ENCODE peak calls at places on chromosomes 12 and 14, in five cellular contexts. One of them, this sample, is unnamed.

GRCh38 chr14:49677643-49678042 is 10.4 kb downstream of the POLE2 start:
- DNase-seq in breast epithelium: no peak
- DNase-seq in ovary: no peak
- DNase-seq in CD8-positive, alpha-beta T cell: no peak
- DNase-seq in hepatocyte: no peak
- DNase-seq in this sample: no peak

GRCh38 chr12:124495194-124495983 is 72.0 kb downstream of the NCOR2 start:
- DNase-seq in hepatocyte: no peak
- DNase-seq in CD8-positive, alpha-beta T cell: no peak
- DNase-seq in breast epithelium: no peak
- DNase-seq in ovary: no peak
- DNase-seq in this sample: no peak

GRCh38 chr12:108565976-108566375 is 3.6 kb downstream of the ISCU start:
- DNase-seq in CD8-positive, alpha-beta T cell: peak; percentile 71
- DNase-seq in hepatocyte: no peak
- DNase-seq in ovary: peak; percentile 55
- DNase-seq in breast epithelium: peak; percentile 74
- DNase-seq in this sample: no peak

GRCh38 chr12:100733817-100734593 is 60.6 kb upstream of the ANO4 start:
- DNase-seq in ovary: no peak
- DNase-seq in hepatocyte: peak; percentile 45
- DNase-seq in CD8-positive, alpha-beta T cell: no peak
- DNase-seq in breast epithelium: no peak
- DNase-seq in this sample: peak; percentile 15

GRCh38 chr12:18798445-18799139 is 60.7 kb downstream of the CAPZA3 start:
- DNase-seq in breast epithelium: no peak
- DNase-seq in ovary: no peak
- DNase-seq in CD8-positive, alpha-beta T cell: no peak
- DNase-seq in hepatocyte: no peak
- DNase-seq in this sample: no peak

GRCh38 chr12:11812558-11813421 is 163.3 kb downstream of the ETV6 start:
- DNase-seq in hepatocyte: peak; percentile 35
- DNase-seq in CD8-positive, alpha-beta T cell: peak; percentile 23
- DNase-seq in breast epithelium: no peak
- DNase-seq in ovary: no peak
- DNase-seq in this sample: no peak

GRCh38 chr12:44317651-44318126 is 481.8 kb downstream of the TMEM117 start:
- DNase-seq in ovary: no peak
- DNase-seq in breast epithelium: no peak
- DNase-seq in CD8-positive, alpha-beta T cell: no peak
- DNase-seq in hepatocyte: peak; percentile 43
- DNase-seq in this sample: peak; percentile 12

GRCh38 chr12:67155863-67156262 is 113.3 kb upstream of the CAND1 start:
- DNase-seq in breast epithelium: no peak
- DNase-seq in CD8-positive, alpha-beta T cell: no peak
- DNase-seq in hepatocyte: no peak
- DNase-seq in ovary: no peak
- DNase-seq in this sample: no peak

GRCh38 chr14:25400607-25401206 is 350.8 kb upstream of the STXBP6 start:
- DNase-seq in breast epithelium: no peak
- DNase-seq in ovary: no peak
- DNase-seq in CD8-positive, alpha-beta T cell: peak; percentile 22
- DNase-seq in hepatocyte: peak; percentile 81
- DNase-seq in this sample: peak; percentile 4

GRCh38 chr14:105353163-105353562 is 38.6 kb downstream of the PACS2 start:
- DNase-seq in breast epithelium: no peak
- DNase-seq in CD8-positive, alpha-beta T cell: no peak
- DNase-seq in ovary: no peak
- DNase-seq in hepatocyte: no peak
- DNase-seq in this sample: no peak

DNA sequence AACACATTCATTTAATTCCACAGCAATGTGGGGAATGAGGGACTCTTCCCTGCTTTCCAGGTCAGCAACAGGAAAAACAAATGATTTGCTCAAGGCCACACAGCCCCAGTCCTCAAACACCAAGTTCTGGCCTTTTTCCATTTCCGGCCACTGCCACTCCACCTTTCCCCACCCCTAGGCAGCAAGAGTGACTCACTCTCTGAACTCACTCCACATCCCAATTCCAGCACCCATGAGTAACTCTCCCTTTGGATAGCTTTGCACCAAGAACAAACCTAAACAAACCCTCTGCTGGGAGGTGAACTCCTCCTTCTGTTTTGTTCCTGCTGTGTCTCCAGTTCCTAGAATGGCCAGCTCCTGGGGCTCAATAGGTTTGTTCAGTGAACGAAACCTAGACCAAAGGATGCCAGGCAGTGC is 30.4 kb upstream of the PLEKHG6 start:
- DNase-seq in CD8-positive, alpha-beta T cell: no peak
- DNase-seq in breast epithelium: no peak
- DNase-seq in ovary: peak; percentile 60
- DNase-seq in hepatocyte: peak; percentile 73
- DNase-seq in this sample: no peak
- TF ChIP-seq CTCF in CD8-positive, alpha-beta T cell: no peak
- TF ChIP-seq CTCF in breast epithelium: no peak
- TF ChIP-seq CTCF in ovary: no peak
- TF ChIP-seq CTCF in hepatocyte: no peak
- TF ChIP-seq CTCF in this sample: no peak

DNA sequence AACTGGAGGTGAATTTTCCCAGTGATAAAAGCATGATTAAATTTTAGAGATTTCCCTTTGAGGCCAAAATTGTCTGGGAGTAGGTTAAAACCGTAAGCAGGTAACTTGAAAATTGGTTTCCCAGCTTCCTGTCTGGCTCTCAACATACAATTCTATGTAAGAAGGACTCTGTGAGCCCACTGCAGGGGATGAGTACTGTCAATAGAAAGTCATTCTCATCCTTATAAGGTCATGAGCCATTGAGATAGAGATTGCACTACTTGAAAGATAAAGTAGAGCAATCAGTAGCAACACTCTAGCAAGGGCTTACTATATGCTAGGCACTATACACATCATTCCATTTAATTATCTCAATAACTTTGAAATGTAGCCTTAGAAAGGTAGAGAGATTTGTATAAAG is 225.6 kb upstream of the HMGA2 start:
- DNase-seq in ovary: no peak
- DNase-seq in hepatocyte: no peak
- DNase-seq in breast epithelium: no peak
- DNase-seq in CD8-positive, alpha-beta T cell: no peak
- DNase-seq in this sample: no peak
- H3K4me3 ChIP-seq in ovary: no peak overlapping the region
- H3K4me3 ChIP-seq in hepatocyte: no peak overlapping the region
- H3K4me3 ChIP-seq in breast epithelium: no peak overlapping the region
- H3K4me3 ChIP-seq in CD8-positive, alpha-beta T cell: no peak overlapping the region
- H3K4me3 ChIP-seq in this sample: no peak overlapping the region

DNA sequence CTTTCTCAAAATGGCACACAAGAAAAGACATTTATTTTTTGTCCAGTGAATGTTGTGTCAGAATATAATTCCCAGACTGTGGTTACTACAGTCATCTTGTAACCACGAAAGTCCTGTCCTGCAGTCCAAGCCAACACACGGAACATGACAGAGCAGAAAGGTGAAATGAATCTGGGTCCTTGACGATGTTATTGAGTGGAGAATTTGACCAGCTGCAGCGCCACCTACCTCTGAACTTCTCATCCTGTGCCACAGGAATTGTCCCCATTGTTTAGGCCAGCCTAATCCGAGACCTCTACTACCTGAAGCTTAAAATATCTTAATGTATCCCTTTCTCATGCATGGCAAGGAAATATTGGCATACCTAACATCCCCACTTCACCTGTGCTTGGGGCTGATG is 64.1 kb upstream of the OTX2 start:
- DNase-seq in ovary: no peak
- DNase-seq in hepatocyte: peak; percentile 44
- DNase-seq in CD8-positive, alpha-beta T cell: no peak
- DNase-seq in breast epithelium: no peak
- DNase-seq in this sample: no peak
- TF ChIP-seq CTCF in ovary: no peak
- TF ChIP-seq CTCF in hepatocyte: peak; percentile 40
- TF ChIP-seq CTCF in CD8-positive, alpha-beta T cell: no peak
- TF ChIP-seq CTCF in breast epithelium: no peak
- TF ChIP-seq CTCF in this sample: peak; percentile 62

GRCh38 chr12:132429932-132430643 is 59.9 kb upstream of the FBRSL1 start:
- DNase-seq in hepatocyte: peak; percentile 82
- DNase-seq in ovary: peak; percentile 48
- DNase-seq in CD8-positive, alpha-beta T cell: peak; percentile 61
- DNase-seq in breast epithelium: no peak
- DNase-seq in this sample: peak; percentile 36
- H3K4me3 ChIP-seq in hepatocyte: no peak overlapping the region
- H3K4me3 ChIP-seq in ovary: no peak overlapping the region
- H3K4me3 ChIP-seq in CD8-positive, alpha-beta T cell: peak overlapping the region; percentile 11
- H3K4me3 ChIP-seq in breast epithelium: no peak overlapping the region
- H3K4me3 ChIP-seq in this sample: no peak overlapping the region

GRCh38 chr14:100906420-100906819 is 2.9 kb upstream of the RTL1 start:
- DNase-seq in ovary: peak; percentile 39
- DNase-seq in breast epithelium: no peak
- DNase-seq in hepatocyte: no peak
- DNase-seq in CD8-positive, alpha-beta T cell: no peak
- DNase-seq in this sample: no peak
- TF ChIP-seq CTCF in ovary: no peak
- TF ChIP-seq CTCF in breast epithelium: no peak
- TF ChIP-seq CTCF in hepatocyte: peak; percentile 48
- TF ChIP-seq CTCF in CD8-positive, alpha-beta T cell: no peak
- TF ChIP-seq CTCF in this sample: peak; percentile 10

DNA sequence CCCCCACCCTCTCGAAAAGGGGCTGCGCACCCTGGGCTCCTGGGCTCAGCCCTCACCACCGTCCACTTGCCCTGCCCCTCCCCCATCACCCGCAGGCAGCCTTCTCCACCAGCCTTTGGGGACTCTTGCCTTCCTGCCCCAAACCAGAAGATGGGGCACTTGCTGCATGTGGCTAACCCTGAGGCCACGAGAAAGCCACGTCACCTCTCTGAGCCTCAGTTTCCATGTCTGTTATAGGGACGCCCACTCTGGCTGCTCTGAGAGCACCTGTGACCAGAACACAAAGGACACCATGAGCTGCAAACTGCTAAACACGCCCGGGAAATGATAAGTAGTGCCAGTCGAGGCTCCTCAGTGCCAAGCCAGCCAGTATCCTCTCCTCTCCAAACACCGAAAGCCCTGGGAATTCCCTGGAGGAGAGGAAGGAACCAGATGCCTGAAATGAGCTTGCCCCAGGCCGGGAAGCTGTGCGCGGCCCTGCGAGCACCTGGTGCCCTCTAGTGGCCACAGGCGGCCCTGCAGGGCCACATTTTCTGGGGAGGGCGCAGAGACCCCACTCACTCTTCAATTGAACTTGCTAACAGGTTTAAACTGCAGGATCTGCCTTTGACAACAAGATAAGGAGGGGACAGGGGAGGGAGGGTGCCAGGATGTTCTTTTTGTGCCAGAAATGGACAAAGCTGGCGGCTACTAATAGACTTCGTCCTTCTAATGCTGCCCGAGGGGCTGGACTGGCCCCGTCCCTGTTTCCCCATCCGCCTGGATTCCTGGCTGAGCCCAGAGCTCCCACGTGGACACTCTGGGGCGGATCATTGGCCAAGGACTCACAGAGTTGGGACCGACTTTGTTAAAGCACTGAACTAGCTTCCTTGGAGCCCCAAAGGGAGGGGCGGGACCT is 10.2 kb upstream of the SERPINA9 start:
- DNase-seq in hepatocyte: peak; percentile 74
- DNase-seq in CD8-positive, alpha-beta T cell: peak; percentile 38
- DNase-seq in ovary: peak; percentile 79
- DNase-seq in breast epithelium: no peak
- DNase-seq in this sample: no peak
- H3K4me3 ChIP-seq in hepatocyte: no peak overlapping the region
- H3K4me3 ChIP-seq in CD8-positive, alpha-beta T cell: no peak overlapping the region
- H3K4me3 ChIP-seq in ovary: no peak overlapping the region
- H3K4me3 ChIP-seq in breast epithelium: no peak overlapping the region
- H3K4me3 ChIP-seq in this sample: no peak overlapping the region

DNA sequence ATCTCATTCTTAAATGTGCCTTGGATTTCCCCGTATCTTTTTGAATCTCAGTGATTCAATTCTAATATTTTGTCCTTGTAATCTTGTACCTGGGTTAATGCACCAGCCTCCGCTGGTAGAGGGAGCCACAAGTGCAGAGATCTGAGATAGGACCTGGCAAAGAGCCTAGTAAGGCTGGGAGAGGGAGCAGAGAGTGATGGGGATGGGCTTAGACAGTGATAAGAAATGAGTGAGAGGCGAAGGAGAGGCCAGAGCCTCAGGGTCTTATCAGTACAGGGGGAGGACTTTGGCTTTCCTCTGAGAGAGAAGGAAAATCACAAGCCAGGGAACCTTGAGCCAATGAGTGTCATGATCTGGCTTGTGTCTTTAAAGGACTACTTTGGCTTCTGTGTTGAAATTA is 30.5 kb upstream of the LMNTD1 start:
- DNase-seq in ovary: peak; percentile 49
- DNase-seq in breast epithelium: no peak
- DNase-seq in hepatocyte: peak; percentile 85
- DNase-seq in CD8-positive, alpha-beta T cell: no peak
- DNase-seq in this sample: no peak
- TF ChIP-seq CTCF in ovary: no peak
- TF ChIP-seq CTCF in breast epithelium: no peak
- TF ChIP-seq CTCF in hepatocyte: peak; percentile 55
- TF ChIP-seq CTCF in CD8-positive, alpha-beta T cell: no peak
- TF ChIP-seq CTCF in this sample: no peak

This sample was measured in GM12864.